ENCODE peak calls at places on chromosome 6, in six cellular contexts. V is mesendoderm, D is neural progenitor cell, X is aorta, S is right atrium auricular region, O is thoracic aorta. W is an unnamed sample.

GRCh38 chr6:116398366-116399005 is 27.7 kb downstream of the DSE start:
- DNase-seq in V (no peak), D (no peak), X (no peak), S (no peak), O (no peak), W (no peak)

GRCh38 chr6:41546866-41547798 is 951 bp downstream of the FOXP4 start:
- DNase-seq in V (peak; percentile 75), D (peak; percentile 77), X (peak; percentile 63), S (no peak), O (no peak), W (peak; percentile 42)

GRCh38 chr6:81792826-81793225 is 40.3 kb upstream of the TENT5A start:
- DNase-seq in V (no peak), D (no peak), X (no peak), S (no peak), O (no peak), W (no peak)

GRCh38 chr6:113697642-113698410 is 159.3 kb upstream of the MARCKS start:
- DNase-seq in V (no peak), D (no peak), X (no peak), S (no peak), O (no peak), W (no peak)

GRCh38 chr6:156021746-156022396 is 566.2 kb upstream of the NOX3 start:
- DNase-seq in V (no peak), D (no peak), X (no peak), S (no peak), O (no peak), W (no peak)

GRCh38 chr6:158170656-158171081 is 2.5 kb downstream of the GTF2H5 start:
- DNase-seq in V (peak; percentile 68), D (no peak), X (no peak), S (no peak), O (no peak), W (no peak)

GRCh38 chr6:31954511-31954910 is 4.3 kb downstream of the NELFE start:
- DNase-seq in V (no peak), D (no peak), X (peak; percentile 45), S (no peak), O (no peak), W (no peak)

GRCh38 chr6:166052837-166053236 is 114.8 kb downstream of the TBXT start:
- DNase-seq in V (peak; percentile 10), D (no peak), X (no peak), S (no peak), O (no peak), W (no peak)

GRCh38 chr6:169099411-169100202 is 154.0 kb downstream of the THBS2 start:
- DNase-seq in V (peak; percentile 88), D (peak; percentile 38), X (no peak), S (no peak), O (no peak), W (no peak)

GRCh38 chr6:56541736-56542366 is 100.8 kb downstream of the DST start:
- DNase-seq in V (no peak), D (no peak), X (no peak), S (no peak), O (no peak), W (no peak)

GRCh38 chr6:148128014-148128730 is 214.5 kb upstream of the SASH1 start:
- DNase-seq in V (no peak), D (no peak), X (no peak), S (no peak), O (no peak), W (no peak)

GRCh38 chr6:53201270-53201669 is 52.6 kb upstream of the GCM1 start:
- DNase-seq in V (no peak), D (no peak), X (no peak), S (no peak), O (no peak), W (no peak)

GRCh38 chr6:3157151-3157933 is at the start of gene TUBB2A:
- DNase-seq in V (peak; percentile 85), D (peak; percentile 91), X (peak; percentile 92), S (peak; percentile 86), O (no peak), W (peak; percentile 85)

GRCh38 chr6:1730882-1731281 is 121.2 kb downstream of the FOXC1 start:
- DNase-seq in V (no peak), D (no peak), X (no peak), S (no peak), O (no peak), W (no peak)

GRCh38 chr6:84274856-84275255 is 47.4 kb upstream of the CEP162 start:
- DNase-seq in V (no peak), D (no peak), X (no peak), S (no peak), O (no peak), W (no peak)

GRCh38 chr6:109456710-109457595 is 1.4 kb upstream of the MICAL1 start:
- DNase-seq in V (no peak), D (no peak), X (peak; percentile 83), S (peak; percentile 88), O (no peak), W (peak; percentile 70)

GRCh38 chr6:140076078-140076477 is 701.6 kb upstream of the CITED2 start:
- DNase-seq in V (no peak), D (no peak), X (no peak), S (no peak), O (no peak), W (no peak)

GRCh38 chr6:10355115-10355702 is 59.7 kb downstream of the TFAP2A start:
- DNase-seq in V (no peak), D (no peak), X (no peak), S (no peak), O (no peak), W (no peak)

GRCh38 chr6:11938285-11938890 is 73.7 kb upstream of the HIVEP1 start:
- DNase-seq in V (peak; percentile 64), D (peak; percentile 18), X (no peak), S (no peak), O (no peak), W (no peak)

GRCh38 chr6:40950986-40951730 is 87.9 kb downstream of the UNC5CL start:
- DNase-seq in V (peak; percentile 81), D (no peak), X (no peak), S (no peak), O (no peak), W (no peak)

GRCh38 chr6:132298344-132298949 is 102.8 kb downstream of the MOXD1 start:
- DNase-seq in V (peak; percentile 62), D (peak; percentile 62), X (no peak), S (no peak), O (no peak), W (no peak)

GRCh38 chr6:110422444-110422822 is 7.1 kb upstream of the DDO start:
- DNase-seq in V (no peak), D (no peak), X (no peak), S (no peak), O (no peak), W (no peak)

GRCh38 chr6:132456700-132457143 is 55.4 kb upstream of the MOXD1 start:
- DNase-seq in V (peak; percentile 22), D (peak; percentile 27), X (no peak), S (peak; percentile 59), O (no peak), W (peak; percentile 46)

GRCh38 chr6:164086326-164086887 is 671.9 kb downstream of the QKI start:
- DNase-seq in V (no peak), D (no peak), X (no peak), S (no peak), O (no peak), W (no peak)

GRCh38 chr6:108684809-108685329 is 124.2 kb downstream of the FOXO3 start:
- DNase-seq in V (no peak), D (no peak), X (no peak), S (no peak), O (no peak), W (no peak)

GRCh38 chr6:28215425-28215824 is 9.7 kb upstream of the ZSCAN9 start:
- DNase-seq in V (no peak), D (no peak), X (no peak), S (no peak), O (no peak), W (no peak)

GRCh38 chr6:113187671-113188070 is 669.5 kb upstream of the MARCKS start:
- DNase-seq in V (no peak), D (no peak), X (no peak), S (no peak), O (no peak), W (no peak)

GRCh38 chr6:53593001-53593488 is 48.1 kb upstream of the GCLC start:
- DNase-seq in V (no peak), D (no peak), X (no peak), S (no peak), O (no peak), W (no peak)

GRCh38 chr6:71047401-71047800 is 90.5 kb upstream of the B3GAT2 start:
- DNase-seq in V (no peak), D (no peak), X (no peak), S (no peak), O (no peak), W (no peak)

GRCh38 chr6:148700713-148701392 is 46.0 kb upstream of the UST start:
- DNase-seq in V (peak; percentile 25), D (peak; percentile 23), X (no peak), S (no peak), O (no peak), W (no peak)

GRCh38 chr6:13451181-13451700 is 36.2 kb downstream of the GFOD1 start:
- DNase-seq in V (no peak), D (no peak), X (no peak), S (no peak), O (no peak), W (no peak)
- H3K4me1 ChIP-seq in V (peaks cover 2% of the 10 kb centered on the region), D (peaks cover 7% of the 10 kb centered on the region), X (no peaks in the 10 kb centered on the region), S (peaks cover 89% of the 10 kb centered on the region), O (peaks cover 40% of the 10 kb centered on the region), W (peaks cover 98% of the 10 kb centered on the region)

GRCh38 chr6:30570263-30570662 is 979 bp upstream of the ABCF1 start:
- DNase-seq in V (peak; percentile 31), D (peak; percentile 11), X (no peak), S (no peak), O (no peak), W (no peak)
- H3K4me3 ChIP-seq in V (no peak overlapping the region), D (peak overlapping the region; percentile 75), X (no peak overlapping the region), S (peak overlapping the region; percentile 53), O (peak overlapping the region; percentile 89), W (peak overlapping the region; percentile 82)

DNA sequence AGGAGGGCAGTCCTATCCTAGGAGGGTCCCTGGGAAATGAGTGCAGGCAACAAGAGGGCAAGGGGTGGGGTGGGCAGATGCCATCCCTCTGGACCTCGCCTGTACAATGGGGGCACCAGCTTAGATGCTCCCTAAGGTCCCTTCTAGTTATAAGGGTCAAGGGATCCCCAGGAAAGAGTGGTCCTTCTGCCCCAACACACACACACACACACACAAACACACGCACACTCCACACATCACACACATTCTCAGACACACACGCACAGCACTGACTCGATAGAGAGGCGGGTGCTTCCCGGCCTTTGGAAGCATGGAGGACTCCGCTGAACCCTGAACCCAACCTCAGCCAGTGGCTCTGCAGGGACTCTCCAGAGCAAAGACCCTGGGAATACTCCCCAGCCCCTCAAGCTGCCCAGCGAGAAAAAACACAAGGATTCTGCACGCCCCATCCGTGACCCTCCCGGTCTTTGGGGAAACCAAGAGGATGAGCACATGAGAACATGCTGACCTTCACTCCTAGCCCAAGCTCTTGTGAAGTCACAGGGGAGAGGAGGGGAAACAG is 64.6 kb downstream of the MDGA1 start:
- DNase-seq in V (no peak), D (no peak), X (no peak), S (no peak), O (no peak), W (no peak)
- H3K27ac ChIP-seq in V (no peak overlapping the region), D (no peak overlapping the region), X (no peak overlapping the region), S (no peak overlapping the region), O (no peak overlapping the region), W (no peak overlapping the region)

DNA sequence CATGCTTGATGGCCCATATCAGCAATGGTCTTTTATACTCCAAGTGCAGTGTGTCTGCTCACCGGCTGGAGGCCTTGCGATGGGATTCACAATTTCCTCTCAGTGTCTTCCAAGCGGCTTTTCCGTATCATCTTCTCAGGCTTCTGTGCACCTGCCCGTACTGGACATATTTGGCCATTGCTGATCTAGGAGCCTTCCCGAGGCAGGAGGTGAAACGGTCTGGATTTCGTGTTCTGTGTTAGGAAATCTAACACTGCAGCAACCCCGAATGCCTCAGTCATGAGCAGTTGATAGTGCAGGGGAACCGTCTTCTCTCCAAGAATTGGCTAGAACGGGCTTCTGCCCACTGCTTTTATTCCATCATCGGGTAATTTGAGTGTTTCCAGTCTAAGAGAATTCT is 60.5 kb downstream of the PPP1R14C start:
- DNase-seq in V (no peak), D (no peak), X (no peak), S (no peak), O (no peak), W (no peak)
- H3K4me1 ChIP-seq in V (no peaks in the 10 kb centered on the region), D (peaks cover 7% of the 10 kb centered on the region), X (no peaks in the 10 kb centered on the region), S (peaks cover 61% of the 10 kb centered on the region), O (no peaks in the 10 kb centered on the region), W (peaks cover 60% of the 10 kb centered on the region)

W was measured in left ventricle myocardium inferior.